ENCODE peak calls at places on chromosomes 4 and X, in nine cellular contexts. One of them, this sample, is unnamed.
A peak's percentile ranks its signal among the peaks of the same experiment; 100 is the strongest.

GRCh38 chrX:9476810-9477575 is 12.1 kb downstream of the TBL1X start:
- DNase-seq in SJSA1: no peak
- DNase-seq in fibroblast of lung: no peak
- DNase-seq in Caco-2: no peak
- DNase-seq in psoas muscle: no peak
- DNase-seq in tibial artery: no peak
- DNase-seq in mucosa of descending colon: no peak
- DNase-seq in stomach: no peak
- DNase-seq in A549: no peak
- DNase-seq in this sample: no peak

GRCh38 chr4:140286503-140286902 is 86.9 kb upstream of the SCOC start:
- DNase-seq in SJSA1: no peak
- DNase-seq in fibroblast of lung: no peak
- DNase-seq in Caco-2: no peak
- DNase-seq in psoas muscle: no peak
- DNase-seq in tibial artery: no peak
- DNase-seq in mucosa of descending colon: no peak
- DNase-seq in stomach: no peak
- DNase-seq in A549: no peak
- DNase-seq in this sample: no peak

GRCh38 chrX:45428816-45429215 is 228.1 kb upstream of the DIPK2B start:
- DNase-seq in SJSA1: no peak
- DNase-seq in fibroblast of lung: peak; percentile 79
- DNase-seq in Caco-2: no peak
- DNase-seq in psoas muscle: no peak
- DNase-seq in tibial artery: no peak
- DNase-seq in mucosa of descending colon: no peak
- DNase-seq in stomach: no peak
- DNase-seq in A549: no peak
- DNase-seq in this sample: no peak

GRCh38 chr4:171650543-171650942 is 162.7 kb upstream of the GALNTL6 start:
- DNase-seq in SJSA1: no peak
- DNase-seq in fibroblast of lung: no peak
- DNase-seq in Caco-2: no peak
- DNase-seq in psoas muscle: no peak
- DNase-seq in tibial artery: no peak
- DNase-seq in mucosa of descending colon: no peak
- DNase-seq in stomach: no peak
- DNase-seq in A549: no peak
- DNase-seq in this sample: no peak

GRCh38 chr4:8850074-8850829 is 21.4 kb downstream of the HMX1 start:
- DNase-seq in SJSA1: no peak
- DNase-seq in fibroblast of lung: no peak
- DNase-seq in Caco-2: peak; percentile 14
- DNase-seq in psoas muscle: peak; percentile 23
- DNase-seq in tibial artery: no peak
- DNase-seq in mucosa of descending colon: peak; percentile 2
- DNase-seq in stomach: no peak
- DNase-seq in A549: no peak
- DNase-seq in this sample: no peak

GRCh38 chrX:21666679-21667078 is 8.5 kb upstream of the KLHL34 start:
- DNase-seq in SJSA1: no peak
- DNase-seq in fibroblast of lung: peak; percentile 52
- DNase-seq in Caco-2: no peak
- DNase-seq in psoas muscle: no peak
- DNase-seq in tibial artery: no peak
- DNase-seq in mucosa of descending colon: no peak
- DNase-seq in stomach: no peak
- DNase-seq in A549: no peak
- DNase-seq in this sample: no peak

GRCh38 chr4:8907596-8908205 is 36.1 kb upstream of the HMX1 start:
- DNase-seq in SJSA1: peak; percentile 23
- DNase-seq in fibroblast of lung: no peak
- DNase-seq in Caco-2: peak; percentile 14
- DNase-seq in psoas muscle: peak; percentile 37
- DNase-seq in tibial artery: peak; percentile 8
- DNase-seq in mucosa of descending colon: no peak
- DNase-seq in stomach: no peak
- DNase-seq in A549: no peak
- DNase-seq in this sample: no peak

GRCh38 chr4:99853993-99854392 is 37.4 kb downstream of the DAPP1 start:
- DNase-seq in SJSA1: no peak
- DNase-seq in fibroblast of lung: no peak
- DNase-seq in Caco-2: no peak
- DNase-seq in psoas muscle: no peak
- DNase-seq in tibial artery: no peak
- DNase-seq in mucosa of descending colon: no peak
- DNase-seq in stomach: no peak
- DNase-seq in A549: no peak
- DNase-seq in this sample: no peak

GRCh38 chr4:168484626-168485025 is 4.3 kb upstream of the DDX60L start:
- DNase-seq in SJSA1: no peak
- DNase-seq in fibroblast of lung: peak; percentile 80
- DNase-seq in Caco-2: no peak
- DNase-seq in psoas muscle: no peak
- DNase-seq in tibial artery: no peak
- DNase-seq in mucosa of descending colon: no peak
- DNase-seq in stomach: no peak
- DNase-seq in A549: no peak
- DNase-seq in this sample: no peak

GRCh38 chr4:168724960-168725359 is 228.1 kb downstream of the PALLD start:
- DNase-seq in SJSA1: no peak
- DNase-seq in fibroblast of lung: peak; percentile 85
- DNase-seq in Caco-2: no peak
- DNase-seq in psoas muscle: no peak
- DNase-seq in tibial artery: no peak
- DNase-seq in mucosa of descending colon: no peak
- DNase-seq in stomach: no peak
- DNase-seq in A549: no peak
- DNase-seq in this sample: no peak

GRCh38 chr4:167956676-167957075 is 135.7 kb upstream of the ANXA10 start:
- DNase-seq in SJSA1: no peak
- DNase-seq in fibroblast of lung: peak; percentile 19
- DNase-seq in Caco-2: no peak
- DNase-seq in psoas muscle: no peak
- DNase-seq in tibial artery: no peak
- DNase-seq in mucosa of descending colon: no peak
- DNase-seq in stomach: no peak
- DNase-seq in A549: no peak
- DNase-seq in this sample: no peak

GRCh38 chr4:101993002-101993840 is 202.7 kb downstream of the BANK1 start:
- DNase-seq in SJSA1: no peak
- DNase-seq in fibroblast of lung: no peak
- DNase-seq in Caco-2: no peak
- DNase-seq in psoas muscle: no peak
- DNase-seq in tibial artery: no peak
- DNase-seq in mucosa of descending colon: no peak
- DNase-seq in stomach: no peak
- DNase-seq in A549: no peak
- DNase-seq in this sample: no peak

GRCh38 chr4:15145709-15146108 is 143.4 kb downstream of the CPEB2 start:
- DNase-seq in SJSA1: no peak
- DNase-seq in fibroblast of lung: no peak
- DNase-seq in Caco-2: no peak
- DNase-seq in psoas muscle: no peak
- DNase-seq in tibial artery: no peak
- DNase-seq in mucosa of descending colon: no peak
- DNase-seq in stomach: no peak
- DNase-seq in A549: no peak
- DNase-seq in this sample: peak; percentile 72

GRCh38 chrX:110401142-110401541 is 42.5 kb downstream of the RTL9 start:
- DNase-seq in SJSA1: no peak
- DNase-seq in fibroblast of lung: no peak
- DNase-seq in Caco-2: no peak
- DNase-seq in psoas muscle: no peak
- DNase-seq in tibial artery: no peak
- DNase-seq in mucosa of descending colon: no peak
- DNase-seq in stomach: no peak
- DNase-seq in A549: no peak
- DNase-seq in this sample: no peak

GRCh38 chr4:8431553-8431952 is 9.0 kb downstream of the ACOX3 start:
- DNase-seq in SJSA1: no peak
- DNase-seq in fibroblast of lung: no peak
- DNase-seq in Caco-2: no peak
- DNase-seq in psoas muscle: no peak
- DNase-seq in tibial artery: no peak
- DNase-seq in mucosa of descending colon: no peak
- DNase-seq in stomach: no peak
- DNase-seq in A549: no peak
- DNase-seq in this sample: no peak

GRCh38 chr4:81504685-81505598 is 33.2 kb upstream of the RASGEF1B start:
- DNase-seq in SJSA1: no peak
- DNase-seq in fibroblast of lung: no peak
- DNase-seq in Caco-2: no peak
- DNase-seq in psoas muscle: peak; percentile 75
- DNase-seq in tibial artery: peak; percentile 84
- DNase-seq in mucosa of descending colon: no peak
- DNase-seq in stomach: peak; percentile 52
- DNase-seq in A549: no peak
- DNase-seq in this sample: peak; percentile 86

DNA sequence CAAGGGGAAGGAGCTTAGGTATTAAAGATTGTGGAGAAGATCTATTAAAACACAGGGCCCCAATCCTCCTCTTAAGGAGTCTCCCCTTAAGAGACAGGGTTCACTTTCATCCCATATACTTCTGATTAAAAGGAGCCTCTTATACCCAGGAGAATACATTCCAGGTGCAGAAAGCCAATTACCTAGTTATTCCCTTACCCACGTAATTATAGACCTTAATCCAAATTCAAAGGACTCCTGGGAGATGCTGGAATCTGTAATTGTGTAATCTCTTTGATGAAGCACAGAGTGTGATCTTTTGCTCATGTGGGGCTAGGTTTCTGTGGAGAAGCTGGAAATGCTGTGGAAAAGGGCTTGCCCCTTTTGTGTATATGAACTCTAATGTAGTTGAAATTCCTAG is 1.4 kb upstream of the SEC24B start:
- DNase-seq in SJSA1: no peak
- DNase-seq in fibroblast of lung: no peak
- DNase-seq in Caco-2: no peak
- DNase-seq in psoas muscle: no peak
- DNase-seq in tibial artery: no peak
- DNase-seq in mucosa of descending colon: no peak
- DNase-seq in stomach: no peak
- DNase-seq in A549: no peak
- DNase-seq in this sample: no peak
- H3K4me3 ChIP-seq in SJSA1: peak overlapping the region; percentile 95
- H3K4me3 ChIP-seq in fibroblast of lung: peak overlapping the region; percentile 87
- H3K4me3 ChIP-seq in Caco-2: no peak overlapping the region
- H3K4me3 ChIP-seq in psoas muscle: no peak overlapping the region
- H3K4me3 ChIP-seq in tibial artery: no peak overlapping the region
- H3K4me3 ChIP-seq in mucosa of descending colon: no peak overlapping the region
- H3K4me3 ChIP-seq in stomach: no peak overlapping the region
- H3K4me3 ChIP-seq in A549: no peak overlapping the region
- H3K4me3 ChIP-seq in this sample: no peak overlapping the region

DNA sequence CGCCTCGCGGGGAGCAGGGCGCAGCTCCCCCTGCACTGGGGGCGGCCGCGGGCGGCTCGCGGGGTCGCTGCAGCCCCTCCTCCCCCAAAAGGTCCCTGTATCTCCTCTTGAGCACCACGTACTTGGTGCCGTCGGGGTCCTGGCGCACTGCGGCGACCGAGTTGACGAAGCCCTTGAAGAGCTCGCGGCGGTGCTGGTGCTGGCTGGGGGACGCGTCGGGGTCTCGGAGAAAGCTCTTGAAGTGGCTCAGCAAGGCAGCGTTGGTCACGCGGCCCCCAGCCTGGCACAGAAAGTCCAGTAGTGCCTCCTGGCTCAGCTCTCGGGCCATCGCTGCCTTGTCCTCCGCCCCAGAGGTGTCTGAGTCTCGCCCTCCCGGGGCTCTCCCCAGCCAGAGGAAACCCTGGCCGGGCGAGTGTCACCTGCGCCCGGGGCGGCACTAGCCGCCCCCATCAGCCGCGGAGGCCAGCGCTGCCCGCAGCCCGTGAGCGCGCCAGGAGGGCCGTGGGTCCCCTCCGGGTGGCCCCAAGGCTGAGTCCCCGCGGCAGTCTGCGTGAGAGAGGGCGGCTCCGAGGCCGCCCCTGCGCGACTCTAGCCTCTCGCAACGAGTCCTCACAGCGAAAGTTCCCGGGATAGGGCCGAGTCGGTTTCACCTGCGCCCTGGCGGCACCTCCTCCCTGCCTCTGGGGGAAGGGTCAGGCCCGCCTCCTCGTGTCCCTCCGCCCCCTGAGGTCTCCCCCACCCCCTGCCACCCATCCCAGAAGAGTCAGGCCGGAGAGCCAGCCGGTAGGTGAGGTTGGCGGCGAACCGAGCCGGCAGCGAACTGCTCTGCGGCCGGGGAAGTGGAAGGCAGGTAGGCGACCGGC is at the start of gene SOWAHB:
- DNase-seq in SJSA1: no peak
- DNase-seq in fibroblast of lung: no peak
- DNase-seq in Caco-2: peak; percentile 92
- DNase-seq in psoas muscle: peak; percentile 53
- DNase-seq in tibial artery: no peak
- DNase-seq in mucosa of descending colon: peak; percentile 93
- DNase-seq in stomach: peak; percentile 93
- DNase-seq in A549: peak; percentile 10
- DNase-seq in this sample: peak; percentile 56
- H3K4me3 ChIP-seq in SJSA1: peak within 1 kb of the TSS; percentile 32
- H3K4me3 ChIP-seq in fibroblast of lung: peak within 1 kb of the TSS; percentile 31
- H3K4me3 ChIP-seq in Caco-2: peak within 1 kb of the TSS; percentile 92
- H3K4me3 ChIP-seq in psoas muscle: peak within 1 kb of the TSS; percentile 64
- H3K4me3 ChIP-seq in tibial artery: peak within 1 kb of the TSS; percentile 50
- H3K4me3 ChIP-seq in mucosa of descending colon: peak within 1 kb of the TSS; percentile 47
- H3K4me3 ChIP-seq in stomach: peak within 1 kb of the TSS; percentile 64
- H3K4me3 ChIP-seq in A549: peak within 1 kb of the TSS; percentile 61
- H3K4me3 ChIP-seq in this sample: peak within 1 kb of the TSS; percentile 50

DNA sequence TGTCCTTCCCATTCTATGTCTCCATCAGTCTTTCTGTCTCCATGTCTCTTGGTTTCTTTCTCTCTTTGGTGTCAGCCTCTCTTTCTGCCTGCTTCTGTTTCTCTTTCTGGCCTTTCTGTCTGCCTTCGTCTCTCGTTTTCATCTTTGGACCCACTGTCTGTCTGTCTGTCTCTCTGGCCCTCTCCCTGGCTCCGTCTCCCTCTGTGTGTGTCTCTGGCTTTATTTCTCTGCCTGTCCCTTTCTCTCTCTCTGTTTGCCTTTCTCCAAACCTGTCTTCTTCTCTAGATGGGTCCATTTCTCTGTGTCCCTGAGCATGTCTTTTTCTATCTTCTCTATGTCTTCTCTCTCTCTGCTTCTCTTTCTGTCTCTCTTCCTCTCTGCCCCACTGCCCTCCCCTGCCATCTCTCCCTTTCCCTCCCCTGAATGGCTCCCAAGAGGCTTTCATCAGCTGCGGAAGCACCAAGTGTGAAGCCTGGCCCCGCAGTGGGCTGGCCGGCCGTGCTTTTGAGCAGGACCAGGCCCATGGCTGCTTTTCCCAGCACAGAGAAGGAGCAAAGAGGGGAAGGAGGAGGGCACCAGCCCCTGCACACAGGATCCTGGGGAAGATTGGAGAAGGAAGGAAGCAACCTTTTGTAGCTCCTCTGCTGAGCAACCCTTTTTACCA is 57.4 kb downstream of the PJA1 start:
- DNase-seq in SJSA1: no peak
- DNase-seq in fibroblast of lung: no peak
- DNase-seq in Caco-2: no peak
- DNase-seq in psoas muscle: no peak
- DNase-seq in tibial artery: no peak
- DNase-seq in mucosa of descending colon: no peak
- DNase-seq in stomach: no peak
- DNase-seq in A549: no peak
- DNase-seq in this sample: no peak
- H3K4me3 ChIP-seq in SJSA1: no peak overlapping the region
- H3K4me3 ChIP-seq in fibroblast of lung: no peak overlapping the region
- H3K4me3 ChIP-seq in Caco-2: no peak overlapping the region
- H3K4me3 ChIP-seq in psoas muscle: no peak overlapping the region
- H3K4me3 ChIP-seq in tibial artery: no peak overlapping the region
- H3K4me3 ChIP-seq in mucosa of descending colon: no peak overlapping the region
- H3K4me3 ChIP-seq in stomach: no peak overlapping the region
- H3K4me3 ChIP-seq in A549: no peak overlapping the region
- H3K4me3 ChIP-seq in this sample: no peak overlapping the region

GRCh38 chr4:7066493-7066892 is 1.4 kb downstream of the GRPEL1 start:
- DNase-seq in SJSA1: no peak
- DNase-seq in fibroblast of lung: no peak
- DNase-seq in Caco-2: no peak
- DNase-seq in psoas muscle: no peak
- DNase-seq in tibial artery: no peak
- DNase-seq in mucosa of descending colon: no peak
- DNase-seq in stomach: no peak
- DNase-seq in A549: no peak
- DNase-seq in this sample: no peak
- H3K4me3 ChIP-seq in SJSA1: no peak overlapping the region
- H3K4me3 ChIP-seq in fibroblast of lung: no peak overlapping the region
- H3K4me3 ChIP-seq in Caco-2: peak overlapping the region; percentile 77
- H3K4me3 ChIP-seq in psoas muscle: peak overlapping the region; percentile 84
- H3K4me3 ChIP-seq in tibial artery: peak overlapping the region; percentile 90
- H3K4me3 ChIP-seq in mucosa of descending colon: no peak overlapping the region
- H3K4me3 ChIP-seq in stomach: peak overlapping the region; percentile 82
- H3K4me3 ChIP-seq in A549: peak overlapping the region; percentile 83
- H3K4me3 ChIP-seq in this sample: peak overlapping the region; percentile 80

This sample was measured in right cardiac atrium.